ENCODE peak calls at places on chromosomes 1 and 21, in six cellular contexts. E is uterus, V is endodermal cell, B is Panc1, X is osteocyte, R is endothelial cell. N is an unnamed sample.

GRCh38 chr1:94690033-94690712 is 130.0 kb upstream of the SLC44A3 start:
- DNase-seq in V (peak), X (no peak), R (no peak), E (peak), B (no peak), N (peak)

GRCh38 chr1:220527279-220528048 is 472 bp upstream of the MARK1 start:
- DNase-seq in E (peak), V (peak), X (no peak), B (no peak), R (peak), N (peak)

GRCh38 chr21:43869486-43870325 is 4.7 kb downstream of the AGPAT3 start:
- DNase-seq in B (no peak), X (no peak), E (no peak), V (no peak), R (no peak), N (no peak)

GRCh38 chr1:59776960-59777852 is 37.5 kb upstream of the HOOK1 start:
- DNase-seq in X (no peak), R (no peak), V (peak), E (no peak), B (no peak), N (peak)

GRCh38 chr1:165152109-165152508 is 204.4 kb downstream of the LMX1A start:
- DNase-seq in E (no peak), V (no peak), X (no peak), B (no peak), R (no peak), N (no peak)

GRCh38 chr1:115411388-115412063 is 73.5 kb upstream of the NGF start:
- DNase-seq in X (no peak), V (no peak), E (no peak), B (peak), R (no peak), N (peak)

GRCh38 chr1:91731815-91732214 is 154.1 kb downstream of the TGFBR3 start:
- DNase-seq in R (no peak), X (no peak), E (peak), V (no peak), B (no peak), N (no peak)

GRCh38 chr1:180270767-180271639 is 40.9 kb downstream of the LHX4 start:
- DNase-seq in E (no peak), R (no peak), X (peak), B (no peak), V (peak), N (peak)

GRCh38 chr21:14361958-14362357 is 21.0 kb downstream of the HSPA13 start:
- DNase-seq in E (no peak), B (no peak), R (no peak), X (no peak), V (no peak), N (no peak)

GRCh38 chr1:60065199-60065598 is 8.4 kb downstream of the C1orf87 start:
- DNase-seq in X (no peak), B (no peak), R (no peak), E (no peak), V (no peak), N (no peak)

GRCh38 chr1:226603030-226603960 is 54.7 kb downstream of the STUM start:
- DNase-seq in X (no peak), R (no peak), B (no peak), E (peak), V (no peak), N (peak)

GRCh38 chr1:152869808-152870419 is 8.2 kb upstream of the SMCP start:
- DNase-seq in E (no peak), V (peak), R (peak), X (no peak), B (peak), N (peak)

GRCh38 chr1:44483089-44483488 is 78.0 kb downstream of the RNF220 start:
- DNase-seq in V (no peak), B (no peak), X (no peak), R (no peak), E (no peak), N (no peak)

GRCh38 chr1:2298685-2299673 is 70.9 kb downstream of the SKI start:
- DNase-seq in V (no peak), E (no peak), X (no peak), B (no peak), R (no peak), N (no peak)

GRCh38 chr1:201213926-201214325 is 23.3 kb downstream of the IGFN1 start:
- DNase-seq in X (no peak), R (no peak), V (no peak), B (no peak), E (no peak), N (no peak)

GRCh38 chr1:160834945-160835565 is 27.6 kb downstream of the CD244 start:
- DNase-seq in E (no peak), V (no peak), R (peak), B (no peak), X (no peak), N (peak)

GRCh38 chr1:63557365-63557987 is 34.2 kb downstream of the EFCAB7 start:
- DNase-seq in R (peak), X (no peak), B (peak), V (peak), E (no peak), N (peak)
- TF ChIP-seq CTCF in R (peak), X (peak), B (peak), V (peak), E (no peak), N (peak)

GRCh38 chr1:248820041-248820585 is 5.6 kb downstream of the SH3BP5L start:
- DNase-seq in X (no peak), R (no peak), V (no peak), E (no peak), B (no peak), N (no peak)
- TF ChIP-seq CTCF in X (no peak), R (no peak), V (no peak), E (no peak), B (no peak), N (no peak)

GRCh38 chr1:113836534-113836933 is 24.3 kb upstream of the RSBN1 start:
- DNase-seq in X (no peak), V (no peak), B (no peak), E (no peak), R (no peak), N (no peak)

GRCh38 chr1:113830039-113830438 is 17.8 kb upstream of the RSBN1 start:
- DNase-seq in B (no peak), R (no peak), V (no peak), X (no peak), E (no peak), N (peak)

GRCh38 chr1:113834716-113835115 is 22.4 kb upstream of the RSBN1 start:
- DNase-seq in B (no peak), E (no peak), X (no peak), V (no peak), R (no peak), N (no peak)

GRCh38 chr1:113835686-113836290 is 23.5 kb upstream of the RSBN1 start:
- DNase-seq in X (no peak), V (no peak), B (no peak), R (no peak), E (no peak), N (peak)
- TF ChIP-seq CTCF in X (peak), V (peak), B (peak), R (peak), E (peak), N (peak)

DNA sequence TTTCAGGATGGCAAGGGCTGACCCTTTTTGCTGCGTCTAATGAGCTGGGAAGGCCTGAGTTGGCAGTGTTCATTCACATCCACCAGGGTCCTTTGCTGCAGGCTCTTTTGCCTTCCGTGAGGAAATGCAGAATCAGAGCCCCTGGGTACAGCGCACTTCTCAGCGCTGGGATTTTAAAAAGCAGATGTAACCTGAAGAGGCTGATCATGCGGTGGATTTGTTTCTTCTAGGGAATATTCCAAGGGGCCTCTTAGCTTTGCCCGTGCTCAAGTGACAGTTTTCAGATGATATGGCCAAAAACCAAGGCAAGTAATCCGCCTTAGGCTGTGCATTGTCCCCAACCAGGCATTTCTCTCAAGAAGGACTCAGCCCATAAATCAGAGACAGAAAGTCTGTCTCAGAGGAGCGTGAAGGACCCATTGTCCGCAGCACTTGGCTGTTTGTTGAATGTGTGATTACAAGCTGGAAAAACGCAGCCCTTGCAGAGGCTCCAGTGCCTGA is 237.6 kb downstream of the PTPRC start:
- DNase-seq in E (no peak), V (peak), B (no peak), X (no peak), R (peak), N (no peak)
- TF ChIP-seq CTCF in E (no peak), V (peak), B (no peak), X (peak), R (no peak), N (no peak)